ENCODE peak calls at places on chromosomes 3 and 15, in eight cellular contexts. One of them, this sample, is unnamed.
A peak's percentile ranks its signal among the peaks of the same experiment; 100 is the strongest.

GRCh38 chr3:15345051-15345607 is 12.7 kb upstream of the SH3BP5 start:
- DNase-seq in hypothalamus: no peak
- DNase-seq in stimulated activated CD4-positive, alpha-beta T cell treated with anti-CD3 and anti-CD28 coated beads, TNF-alpha, amount 100 ng/mL, for 1 hour: no peak
- DNase-seq in dorsolateral prefrontal cortex: no peak
- DNase-seq in lower lobe of right lung: no peak
- DNase-seq in stimulated activated CD8-positive, alpha-beta memory T cell treated with anti-CD3 and anti-CD28 coated beads, Interleukin-2, amount 100 ng/mL, for 48 hours: no peak
- DNase-seq in GM12892: no peak
- DNase-seq in MCF 10A: no peak
- DNase-seq in this sample: no peak

GRCh38 chr3:57130426-57131209 is 34.5 kb downstream of the IL17RD start:
- DNase-seq in hypothalamus: no peak
- DNase-seq in stimulated activated CD4-positive, alpha-beta T cell treated with anti-CD3 and anti-CD28 coated beads, TNF-alpha, amount 100 ng/mL, for 1 hour: no peak
- DNase-seq in dorsolateral prefrontal cortex: no peak
- DNase-seq in lower lobe of right lung: no peak
- DNase-seq in stimulated activated CD8-positive, alpha-beta memory T cell treated with anti-CD3 and anti-CD28 coated beads, Interleukin-2, amount 100 ng/mL, for 48 hours: no peak
- DNase-seq in GM12892: no peak
- DNase-seq in MCF 10A: no peak
- DNase-seq in this sample: no peak

GRCh38 chr3:184384856-184385422 is 5.1 kb downstream of the CHRD start:
- DNase-seq in hypothalamus: no peak
- DNase-seq in stimulated activated CD4-positive, alpha-beta T cell treated with anti-CD3 and anti-CD28 coated beads, TNF-alpha, amount 100 ng/mL, for 1 hour: no peak
- DNase-seq in dorsolateral prefrontal cortex: peak; percentile 62
- DNase-seq in lower lobe of right lung: no peak
- DNase-seq in stimulated activated CD8-positive, alpha-beta memory T cell treated with anti-CD3 and anti-CD28 coated beads, Interleukin-2, amount 100 ng/mL, for 48 hours: no peak
- DNase-seq in GM12892: no peak
- DNase-seq in MCF 10A: no peak
- DNase-seq in this sample: peak; percentile 23

GRCh38 chr3:99515891-99516290 is 122.5 kb upstream of the COL8A1 start:
- DNase-seq in hypothalamus: no peak
- DNase-seq in stimulated activated CD4-positive, alpha-beta T cell treated with anti-CD3 and anti-CD28 coated beads, TNF-alpha, amount 100 ng/mL, for 1 hour: no peak
- DNase-seq in dorsolateral prefrontal cortex: no peak
- DNase-seq in lower lobe of right lung: no peak
- DNase-seq in stimulated activated CD8-positive, alpha-beta memory T cell treated with anti-CD3 and anti-CD28 coated beads, Interleukin-2, amount 100 ng/mL, for 48 hours: no peak
- DNase-seq in GM12892: no peak
- DNase-seq in MCF 10A: no peak
- DNase-seq in this sample: no peak

GRCh38 chr15:67506775-67507747 is 13.9 kb upstream of the C15orf61 start:
- DNase-seq in hypothalamus: no peak
- DNase-seq in stimulated activated CD4-positive, alpha-beta T cell treated with anti-CD3 and anti-CD28 coated beads, TNF-alpha, amount 100 ng/mL, for 1 hour: no peak
- DNase-seq in dorsolateral prefrontal cortex: no peak
- DNase-seq in lower lobe of right lung: no peak
- DNase-seq in stimulated activated CD8-positive, alpha-beta memory T cell treated with anti-CD3 and anti-CD28 coated beads, Interleukin-2, amount 100 ng/mL, for 48 hours: no peak
- DNase-seq in GM12892: no peak
- DNase-seq in MCF 10A: peak; percentile 64
- DNase-seq in this sample: no peak

GRCh38 chr3:42052132-42052866 is 38.9 kb upstream of the TRAK1 start:
- DNase-seq in hypothalamus: no peak
- DNase-seq in stimulated activated CD4-positive, alpha-beta T cell treated with anti-CD3 and anti-CD28 coated beads, TNF-alpha, amount 100 ng/mL, for 1 hour: no peak
- DNase-seq in dorsolateral prefrontal cortex: no peak
- DNase-seq in lower lobe of right lung: no peak
- DNase-seq in stimulated activated CD8-positive, alpha-beta memory T cell treated with anti-CD3 and anti-CD28 coated beads, Interleukin-2, amount 100 ng/mL, for 48 hours: no peak
- DNase-seq in GM12892: no peak
- DNase-seq in MCF 10A: no peak
- DNase-seq in this sample: no peak

GRCh38 chr3:138578141-138578540 is 15.9 kb downstream of the CEP70 start:
- DNase-seq in hypothalamus: no peak
- DNase-seq in stimulated activated CD4-positive, alpha-beta T cell treated with anti-CD3 and anti-CD28 coated beads, TNF-alpha, amount 100 ng/mL, for 1 hour: no peak
- DNase-seq in dorsolateral prefrontal cortex: no peak
- DNase-seq in lower lobe of right lung: no peak
- DNase-seq in stimulated activated CD8-positive, alpha-beta memory T cell treated with anti-CD3 and anti-CD28 coated beads, Interleukin-2, amount 100 ng/mL, for 48 hours: no peak
- DNase-seq in GM12892: no peak
- DNase-seq in MCF 10A: no peak
- DNase-seq in this sample: no peak

GRCh38 chr3:51385621-51386091 is 565 bp downstream of the MANF start:
- DNase-seq in hypothalamus: no peak
- DNase-seq in stimulated activated CD4-positive, alpha-beta T cell treated with anti-CD3 and anti-CD28 coated beads, TNF-alpha, amount 100 ng/mL, for 1 hour: no peak
- DNase-seq in dorsolateral prefrontal cortex: no peak
- DNase-seq in lower lobe of right lung: no peak
- DNase-seq in stimulated activated CD8-positive, alpha-beta memory T cell treated with anti-CD3 and anti-CD28 coated beads, Interleukin-2, amount 100 ng/mL, for 48 hours: no peak
- DNase-seq in GM12892: no peak
- DNase-seq in MCF 10A: no peak
- DNase-seq in this sample: no peak

GRCh38 chr3:126402666-126403302 is 8.1 kb downstream of the CFAP100 start:
- DNase-seq in hypothalamus: no peak
- DNase-seq in stimulated activated CD4-positive, alpha-beta T cell treated with anti-CD3 and anti-CD28 coated beads, TNF-alpha, amount 100 ng/mL, for 1 hour: no peak
- DNase-seq in dorsolateral prefrontal cortex: no peak
- DNase-seq in lower lobe of right lung: no peak
- DNase-seq in stimulated activated CD8-positive, alpha-beta memory T cell treated with anti-CD3 and anti-CD28 coated beads, Interleukin-2, amount 100 ng/mL, for 48 hours: no peak
- DNase-seq in GM12892: no peak
- DNase-seq in MCF 10A: no peak
- DNase-seq in this sample: no peak

GRCh38 chr15:55586808-55587207 is 1.3 kb downstream of the PYGO1 start:
- DNase-seq in hypothalamus: no peak
- DNase-seq in stimulated activated CD4-positive, alpha-beta T cell treated with anti-CD3 and anti-CD28 coated beads, TNF-alpha, amount 100 ng/mL, for 1 hour: no peak
- DNase-seq in dorsolateral prefrontal cortex: no peak
- DNase-seq in lower lobe of right lung: no peak
- DNase-seq in stimulated activated CD8-positive, alpha-beta memory T cell treated with anti-CD3 and anti-CD28 coated beads, Interleukin-2, amount 100 ng/mL, for 48 hours: no peak
- DNase-seq in GM12892: no peak
- DNase-seq in MCF 10A: peak; percentile 4
- DNase-seq in this sample: no peak

GRCh38 chr3:18758047-18758704 is 333.0 kb upstream of the SATB1 start:
- DNase-seq in hypothalamus: no peak
- DNase-seq in stimulated activated CD4-positive, alpha-beta T cell treated with anti-CD3 and anti-CD28 coated beads, TNF-alpha, amount 100 ng/mL, for 1 hour: no peak
- DNase-seq in dorsolateral prefrontal cortex: no peak
- DNase-seq in lower lobe of right lung: no peak
- DNase-seq in stimulated activated CD8-positive, alpha-beta memory T cell treated with anti-CD3 and anti-CD28 coated beads, Interleukin-2, amount 100 ng/mL, for 48 hours: no peak
- DNase-seq in GM12892: no peak
- DNase-seq in MCF 10A: peak; percentile 80
- DNase-seq in this sample: no peak

GRCh38 chr15:73873889-73874511 is 636 bp downstream of the TBC1D21 start:
- DNase-seq in hypothalamus: no peak
- DNase-seq in stimulated activated CD4-positive, alpha-beta T cell treated with anti-CD3 and anti-CD28 coated beads, TNF-alpha, amount 100 ng/mL, for 1 hour: no peak
- DNase-seq in dorsolateral prefrontal cortex: no peak
- DNase-seq in lower lobe of right lung: no peak
- DNase-seq in stimulated activated CD8-positive, alpha-beta memory T cell treated with anti-CD3 and anti-CD28 coated beads, Interleukin-2, amount 100 ng/mL, for 48 hours: no peak
- DNase-seq in GM12892: no peak
- DNase-seq in MCF 10A: peak; percentile 73
- DNase-seq in this sample: no peak

This sample was measured in hippocampal formation.